ENCODE peak calls at places on chromosomes 11 and 22, in seven cellular contexts. M, K, E, G, B, D and Z are unnamed samples.
A peak's percentile ranks its signal among the peaks of the same experiment; 100 is the strongest.

GRCh38 chr11:120964857-120965256 is 59.0 kb upstream of the TBCEL start:
- DNase-seq in K (no peak), B (peak; percentile 8), E (no peak), G (no peak), M (no peak), D (no peak), Z (no peak)

GRCh38 chr11:79363861-79364378 is 76.9 kb downstream of the TENM4 start:
- DNase-seq in E (no peak), K (no peak), M (no peak), D (no peak), B (no peak), G (no peak), Z (no peak)

GRCh38 chr11:134361661-134362060 is 29.9 kb downstream of the GLB1L2 start:
- DNase-seq in K (no peak), B (no peak), D (no peak), M (no peak), E (no peak), G (no peak), Z (no peak)

GRCh38 chr22:36363378-36363931 is 24.3 kb downstream of the MYH9 start:
- DNase-seq in G (no peak), D (no peak), M (no peak), K (no peak), E (peak; percentile 31), B (no peak), Z (no peak)

GRCh38 chr11:66003291-66003690 is 988 bp downstream of the BANF1 start:
- DNase-seq in B (no peak), M (no peak), K (no peak), E (no peak), D (no peak), G (no peak), Z (no peak)

GRCh38 chr11:124623861-124624525 is 1.3 kb downstream of the TBRG1 start:
- DNase-seq in G (no peak), B (no peak), E (no peak), D (no peak), M (no peak), K (no peak), Z (no peak)

GRCh38 chr11:96203567-96204365 is 139.2 kb downstream of the MAML2 start:
- DNase-seq in B (no peak), M (no peak), G (no peak), E (no peak), K (no peak), D (no peak), Z (no peak)

GRCh38 chr11:74696932-74697687 is 34.1 kb downstream of the CHRDL2 start:
- DNase-seq in M (peak; percentile 42), D (no peak), B (peak; percentile 69), K (peak; percentile 11), G (no peak), E (no peak), Z (no peak)